ENCODE peak calls at places on chromosome 4, in five cellular contexts. Q, H, N, Z and S are unnamed samples.

GRCh38 chr4:141995051-141995450 is 358.7 kb downstream of the IL15 start:
- DNase-seq in Q (no peak), H (no peak), N (no peak), Z (no peak), S (no peak)

GRCh38 chr4:137361756-137362470 is 170.4 kb downstream of the PCDH18 start:
- DNase-seq in Q (no peak), H (no peak), N (no peak), Z (no peak), S (no peak)

GRCh38 chr4:40228497-40229365 is 31.9 kb downstream of the RHOH start:
- DNase-seq in Q (peak), H (no peak), N (peak), Z (peak), S (no peak)

GRCh38 chr4:169484485-169484884 is 127.9 kb downstream of the NEK1 start:
- DNase-seq in Q (no peak), H (no peak), N (no peak), Z (no peak), S (no peak)

GRCh38 chr4:155530290-155530689 is 136.4 kb upstream of the GUCY1A1 start:
- DNase-seq in Q (no peak), H (no peak), N (no peak), Z (no peak), S (no peak)

GRCh38 chr4:140856692-140857091 is 100.5 kb upstream of the TBC1D9 start:
- DNase-seq in Q (no peak), H (no peak), N (no peak), Z (no peak), S (no peak)

GRCh38 chr4:16034010-16034829 is 49.6 kb downstream of the PROM1 start:
- DNase-seq in Q (no peak), H (no peak), N (no peak), Z (no peak), S (no peak)

GRCh38 chr4:6749340-6750171 is 33.0 kb upstream of the KIAA0232 start:
- DNase-seq in Q (peak), H (no peak), N (no peak), Z (no peak), S (no peak)

GRCh38 chr4:44725861-44726820 is at the start of gene GNPDA2:
- DNase-seq in Q (peak), H (peak), N (peak), Z (peak), S (peak)

GRCh38 chr4:138558886-138559285 is 316.7 kb upstream of the SLC7A11 start:
- DNase-seq in Q (no peak), H (no peak), N (no peak), Z (no peak), S (no peak)

GRCh38 chr4:29927895-29928294 is 792.3 kb upstream of the PCDH7 start:
- DNase-seq in Q (no peak), H (no peak), N (no peak), Z (no peak), S (no peak)

GRCh38 chr4:123952530-123953274 is 556.1 kb downstream of the SPRY1 start:
- DNase-seq in Q (no peak), H (no peak), N (no peak), Z (no peak), S (no peak)

DNA sequence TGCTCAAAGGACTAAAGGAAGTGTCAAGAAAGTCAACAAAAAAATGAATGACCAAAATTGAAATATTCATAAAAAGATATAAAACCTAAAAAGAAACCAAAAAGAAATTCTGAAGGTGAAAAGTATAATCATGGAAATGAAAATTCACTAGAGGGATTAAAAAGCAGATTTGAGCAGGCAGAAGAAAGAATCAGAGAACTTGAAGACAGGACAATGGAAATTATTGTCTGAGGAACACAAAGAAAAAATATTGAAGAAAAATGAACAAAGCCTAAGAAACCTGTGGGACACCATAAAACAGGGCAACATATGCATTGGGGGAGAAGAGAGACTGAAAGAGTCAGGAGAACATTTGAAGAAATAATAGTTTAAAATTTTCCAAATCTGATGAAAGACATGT is 9.9 kb upstream of the SPON2 start:
- DNase-seq in Q (no peak), H (no peak), N (no peak), Z (no peak), S (no peak)
- TF ChIP-seq POLR2A in Q (no peak), H (no peak), N (no peak), Z (no peak), S (no peak)

GRCh38 chr4:177487977-177488376 is 45.7 kb upstream of the AGA start:
- DNase-seq in Q (no peak), H (no peak), N (no peak), Z (no peak), S (no peak)
- TF ChIP-seq TAF1 in Q (no peak), H (no peak), N (no peak), Z (no peak), S (no peak)

DNA sequence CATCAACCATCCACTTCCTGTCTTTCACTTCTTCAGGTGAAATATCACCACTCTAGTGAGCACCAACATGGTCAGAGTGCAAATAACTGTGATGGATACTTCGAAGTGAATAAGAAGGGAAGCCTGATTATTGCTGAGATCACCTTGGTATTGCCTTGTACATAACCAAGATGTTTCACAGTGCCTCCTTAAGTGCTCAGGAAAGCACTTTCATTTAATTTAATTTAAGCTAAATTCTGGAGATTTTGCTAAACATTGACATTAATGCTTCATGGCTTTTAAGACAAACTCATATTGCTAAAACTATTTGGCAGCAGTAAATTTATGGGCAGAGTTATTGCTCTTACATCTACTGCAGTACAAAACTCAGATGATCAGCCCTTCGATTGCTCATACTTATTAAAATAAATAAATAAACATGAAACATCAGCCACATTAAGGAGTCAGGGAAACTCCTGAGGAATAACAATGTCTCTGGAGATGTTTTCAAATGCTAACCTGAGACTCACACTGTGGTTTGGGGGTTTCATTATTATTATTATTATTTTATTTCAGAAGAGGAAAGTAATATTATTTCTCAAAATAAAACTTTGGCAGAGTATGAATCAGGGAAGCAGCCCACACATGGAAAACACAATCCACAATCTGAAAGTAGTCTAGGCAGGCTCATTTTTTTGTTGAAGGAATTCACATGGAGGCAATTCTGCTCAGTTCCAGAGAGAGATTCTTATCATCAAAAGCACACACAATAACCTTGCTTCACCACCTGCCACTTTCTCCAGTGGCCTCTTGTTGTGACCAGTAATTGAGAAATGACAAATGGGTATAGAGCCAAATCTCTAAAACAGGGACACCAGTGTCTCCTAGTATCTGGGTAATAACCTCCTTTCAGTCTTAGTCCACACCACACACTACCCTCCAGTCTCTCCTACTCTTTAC is 344.2 kb downstream of the MAPK10 start:
- DNase-seq in Q (no peak), H (no peak), N (no peak), Z (no peak), S (no peak)
- TF ChIP-seq POLR2A in Q (no peak), H (no peak), N (no peak), Z (no peak), S (no peak)

DNA sequence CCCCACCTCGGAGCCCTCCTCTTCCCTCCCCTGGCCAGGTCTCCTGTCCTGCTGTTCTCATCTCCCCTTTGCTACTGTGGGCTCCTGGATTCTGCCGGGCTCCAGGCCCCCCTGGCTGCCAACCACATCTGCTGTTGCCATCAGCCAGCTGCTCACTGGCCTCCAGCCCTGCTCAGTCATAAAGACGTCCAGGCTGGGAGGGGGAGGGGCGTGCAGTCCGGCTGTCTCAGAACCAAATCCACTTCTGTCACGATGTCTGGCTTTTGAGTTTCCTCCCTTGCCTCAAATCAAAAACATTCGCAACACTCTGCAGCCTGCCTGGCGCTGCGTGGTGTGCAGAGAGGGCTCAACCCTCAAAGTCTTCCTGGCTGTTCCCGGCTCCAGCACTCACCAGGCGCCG is 7.1 kb downstream of the RASL11B start:
- DNase-seq in Q (no peak), H (no peak), N (no peak), Z (no peak), S (no peak)
- TF ChIP-seq TAF1 in Q (no peak), H (no peak), N (no peak), Z (no peak), S (no peak)

DNA sequence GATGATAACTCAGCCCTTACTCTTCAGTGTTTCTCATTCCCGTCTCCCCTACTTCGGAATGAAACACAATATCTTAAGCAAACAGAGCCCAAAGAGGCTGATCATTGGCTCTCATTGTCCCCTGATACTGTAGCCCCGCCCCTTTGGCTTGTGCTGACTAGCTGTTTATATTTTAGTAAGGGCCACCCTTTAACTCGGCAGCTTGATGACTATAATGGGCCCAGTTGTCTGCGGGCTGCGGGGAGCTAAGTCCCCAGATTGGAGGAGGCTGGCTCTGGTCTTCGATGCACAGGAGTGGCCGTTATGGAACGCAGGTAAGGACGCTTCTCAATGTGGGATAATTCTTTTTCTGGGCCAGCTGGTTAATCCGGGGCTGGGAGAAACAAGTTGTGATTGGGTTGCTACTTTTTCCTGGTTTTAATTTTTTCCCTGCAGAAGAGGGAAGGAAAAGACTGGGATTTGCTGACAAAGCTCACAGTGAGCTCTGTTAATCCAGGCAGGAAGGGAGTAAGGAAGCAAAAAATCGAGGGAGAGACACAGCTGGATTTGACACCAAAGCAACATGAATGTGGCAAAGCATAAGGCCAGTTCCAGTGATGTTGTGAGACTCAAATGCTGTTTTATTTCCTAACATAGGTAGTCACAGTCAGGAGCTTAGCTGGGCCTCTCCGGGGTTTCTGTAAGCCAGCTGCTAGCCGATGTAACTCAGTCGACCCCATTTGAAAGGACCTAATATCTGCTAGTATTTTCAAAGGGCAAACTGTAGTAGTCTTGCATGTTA is at the start of gene TRIM2:
- DNase-seq in Q (peak), H (no peak), N (no peak), Z (peak), S (no peak)
- TF ChIP-seq POLR2A in Q (no peak), H (no peak), N (no peak), Z (peak), S (no peak)